ENCODE peak calls at places on chromosomes 13 and 19, in ten cellular contexts. J is GM12865, M is H1, C is choroid plexus epithelial cell, Z is vagina, T is ascending aorta, Y is B cell, G is fibroblast of the aortic adventitia, S is breast epithelium, L is A673. X is an unnamed sample.

GRCh38 chr13:113618455-113618854 is 33.9 kb downstream of the TFDP1 start:
- DNase-seq in J (no peak), M (no peak), C (no peak), Z (no peak), T (no peak), Y (no peak), G (no peak), S (no peak), L (no peak), X (no peak)

GRCh38 chr13:73189365-73189764 is 130.6 kb downstream of the KLF5 start:
- DNase-seq in J (no peak), M (no peak), C (no peak), Z (no peak), T (no peak), Y (no peak), G (no peak), S (no peak), L (no peak), X (no peak)

GRCh38 chr13:112855859-112856258 is 113.2 kb upstream of the MCF2L start:
- DNase-seq in J (no peak), M (no peak), C (no peak), Z (no peak), T (no peak), Y (no peak), G (no peak), S (no peak), L (no peak), X (no peak)

GRCh38 chr13:21971662-21972635 is 301.1 kb downstream of the FGF9 start:
- DNase-seq in J (no peak), M (no peak), C (no peak), Z (no peak), T (no peak), Y (no peak), G (peak), S (no peak), L (no peak), X (no peak)

GRCh38 chr13:114081761-114082681 is 50.4 kb downstream of the RASA3 start:
- DNase-seq in J (no peak), M (no peak), C (no peak), Z (no peak), T (no peak), Y (no peak), G (no peak), S (no peak), L (no peak), X (no peak)

GRCh38 chr19:11324079-11324661 is 15.3 kb downstream of the RAB3D start:
- DNase-seq in J (peak), M (no peak), C (peak), Z (peak), T (peak), Y (peak), G (peak), S (peak), L (peak), X (peak)

GRCh38 chr19:21084343-21084742 is 2.3 kb downstream of the ZNF714 start:
- DNase-seq in J (no peak), M (no peak), C (peak), Z (no peak), T (no peak), Y (no peak), G (peak), S (no peak), L (peak), X (peak)

GRCh38 chr13:46964789-46965527 is 68.1 kb upstream of the HTR2A start:
- DNase-seq in J (no peak), M (no peak), C (peak), Z (no peak), T (no peak), Y (no peak), G (peak), S (no peak), L (no peak), X (no peak)

GRCh38 chr13:108313382-108313781 is 43.9 kb downstream of the TNFSF13B start:
- DNase-seq in J (no peak), M (no peak), C (no peak), Z (no peak), T (no peak), Y (no peak), G (no peak), S (no peak), L (no peak), X (no peak)

GRCh38 chr13:79477968-79478367 is 3.0 kb upstream of the NDFIP2 start:
- DNase-seq in J (no peak), M (no peak), C (no peak), Z (no peak), T (no peak), Y (no peak), G (no peak), S (no peak), L (no peak), X (no peak)
- TF ChIP-seq CTCF in J (no peak), M (no peak), C (peak), Z (no peak), T (no peak), Y (no peak), G (no peak), S (no peak), L (no peak), X (no peak)

GRCh38 chr13:93227906-93228801 is 1.5 kb downstream of the GPC6 start:
- DNase-seq in J (no peak), M (peak), C (peak), Z (no peak), T (no peak), Y (no peak), G (peak), S (no peak), L (peak), X (no peak)
- TF ChIP-seq CTCF in J (no peak), M (peak), C (peak), Z (no peak), T (no peak), Y (no peak), G (peak), S (no peak), L (peak), X (no peak)

DNA sequence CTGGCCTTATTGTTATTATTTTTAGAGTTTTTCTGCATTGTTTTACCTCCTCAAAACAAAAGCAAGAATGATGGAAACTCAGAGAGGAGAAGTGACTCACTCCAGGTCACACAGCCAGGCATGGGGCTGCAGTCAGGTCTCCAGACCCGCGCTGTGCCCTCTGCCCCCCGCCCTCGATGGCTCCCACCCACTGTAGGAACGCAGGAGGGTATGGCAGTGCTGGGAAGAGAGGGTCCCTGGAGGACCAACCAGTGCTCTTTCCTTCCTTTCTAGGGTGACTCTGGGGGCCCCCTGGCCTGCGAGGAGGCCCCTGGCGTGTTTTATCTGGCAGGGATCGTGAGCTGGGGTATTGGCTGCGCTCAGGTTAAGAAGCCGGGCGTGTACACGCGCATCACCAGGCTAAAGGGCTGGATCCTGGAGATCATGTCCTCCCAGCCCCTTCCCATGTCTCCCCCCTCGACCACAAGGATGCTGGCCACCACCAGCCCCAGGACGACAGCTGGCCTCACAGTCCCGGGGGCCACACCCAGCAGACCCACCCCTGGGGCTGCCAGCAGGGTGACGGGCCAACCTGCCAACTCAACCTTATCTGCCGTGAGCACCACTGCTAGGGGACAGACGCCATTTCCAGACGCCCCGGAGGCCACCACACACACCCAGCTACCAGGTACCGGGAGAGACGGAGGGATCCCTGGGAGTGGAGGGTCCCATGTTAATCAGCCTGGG is 5.6 kb downstream of the TIMM13 start:
- DNase-seq in J (no peak), M (no peak), C (no peak), Z (peak), T (no peak), Y (no peak), G (no peak), S (no peak), L (no peak), X (no peak)
- TF ChIP-seq CTCF in J (no peak), M (no peak), C (no peak), Z (no peak), T (no peak), Y (no peak), G (no peak), S (no peak), L (no peak), X (no peak)

DNA sequence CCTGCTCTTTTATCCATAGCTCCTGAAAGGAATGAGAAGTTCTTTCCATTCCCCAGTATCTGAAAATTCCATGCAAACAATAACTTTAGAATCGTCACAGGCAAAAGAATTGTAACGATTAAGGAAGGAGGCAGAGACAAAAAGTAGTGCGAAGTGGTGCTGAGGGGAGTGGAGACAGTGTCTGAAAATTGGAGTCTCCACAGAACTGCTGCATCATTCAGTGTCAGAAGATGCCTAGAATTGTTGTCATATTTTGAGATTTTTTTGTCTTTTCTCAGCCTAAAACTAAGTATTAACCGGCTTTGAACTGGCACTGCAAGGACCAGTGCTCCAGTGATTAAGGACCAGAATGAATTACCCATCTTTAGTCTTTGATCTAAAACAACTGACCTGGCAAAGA is 293.5 kb downstream of the EFNB2 start:
- DNase-seq in J (no peak), M (no peak), C (no peak), Z (no peak), T (no peak), Y (no peak), G (no peak), S (no peak), L (no peak), X (no peak)
- TF ChIP-seq CTCF in J (no peak), M (no peak), C (no peak), Z (no peak), T (no peak), Y (no peak), G (no peak), S (no peak), L (no peak), X (no peak)

GRCh38 chr13:25286308-25286968 is 850 bp downstream of the MTMR6 start:
- DNase-seq in J (peak), M (no peak), C (peak), Z (no peak), T (no peak), Y (peak), G (peak), S (no peak), L (peak), X (peak)

GRCh38 chr13:25276748-25277147 is 10.5 kb downstream of the MTMR6 start:
- DNase-seq in J (peak), M (no peak), C (peak), Z (no peak), T (no peak), Y (no peak), G (no peak), S (no peak), L (no peak), X (no peak)

GRCh38 chr13:25286969-25287961 is at the start of gene MTMR6:
- DNase-seq in J (peak), M (peak), C (peak), Z (peak), T (peak), Y (peak), G (peak), S (peak), L (peak), X (peak)

GRCh38 chr13:25281193-25281936 is 5.9 kb downstream of the MTMR6 start:
- DNase-seq in J (peak), M (no peak), C (no peak), Z (no peak), T (no peak), Y (no peak), G (no peak), S (no peak), L (peak), X (no peak)

GRCh38 chr13:25281937-25282332 is 5.4 kb downstream of the MTMR6 start:
- DNase-seq in J (peak), M (no peak), C (no peak), Z (no peak), T (no peak), Y (no peak), G (no peak), S (no peak), L (no peak), X (no peak)
- TF ChIP-seq CTCF in J (no peak), M (no peak), C (no peak), Z (no peak), T (no peak), Y (no peak), G (no peak), S (no peak), L (no peak), X (no peak)

GRCh38 chr13:32031025-32031814 is at the start of gene FRY:
- DNase-seq in J (peak), M (peak), C (peak), Z (peak), T (peak), Y (peak), G (peak), S (peak), L (peak), X (peak)
- TF ChIP-seq CTCF in J (peak), M (no peak), C (peak), Z (no peak), T (no peak), Y (no peak), G (peak), S (no peak), L (peak), X (no peak)

DNA sequence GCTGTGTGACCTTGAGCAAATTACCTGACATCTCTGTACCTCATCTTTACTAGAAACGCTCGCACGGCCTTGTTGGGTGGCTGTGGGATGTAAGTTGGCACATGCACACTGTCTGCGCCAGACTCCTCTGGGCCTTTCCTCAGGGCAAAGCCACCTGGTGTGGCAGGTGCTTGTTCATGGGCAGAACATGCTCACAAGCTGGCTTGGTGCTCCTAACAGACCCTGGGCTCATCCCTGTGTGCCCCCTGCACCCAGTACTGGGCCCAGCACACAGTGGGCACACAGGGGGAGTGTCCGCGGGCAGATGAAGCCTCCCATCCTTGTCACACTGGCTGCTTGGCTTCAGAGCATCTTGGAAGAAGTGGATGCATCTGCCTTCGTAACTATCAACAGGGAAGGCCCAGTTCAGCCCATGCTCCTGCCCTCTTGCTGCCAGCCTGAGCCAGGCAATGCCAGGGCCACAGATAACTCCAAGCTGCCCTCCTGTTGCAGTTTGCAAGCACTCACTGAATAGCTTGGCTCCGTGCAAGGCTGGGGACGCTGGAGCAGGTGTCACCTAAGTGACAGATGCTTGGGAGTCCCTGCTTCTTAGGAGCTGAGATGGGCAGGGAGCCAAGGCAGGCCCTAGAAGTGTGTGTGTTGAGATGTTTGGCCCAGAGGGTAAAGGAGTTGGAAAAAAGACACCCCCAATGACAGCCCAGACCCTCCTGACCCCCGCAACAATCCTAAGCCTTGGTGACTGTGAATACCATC is 123.9 kb downstream of the TUBA3C start:
- DNase-seq in J (no peak), M (no peak), C (no peak), Z (no peak), T (no peak), Y (no peak), G (no peak), S (no peak), L (no peak), X (no peak)
- TF ChIP-seq CTCF in J (no peak), M (no peak), C (no peak), Z (no peak), T (no peak), Y (no peak), G (no peak), S (no peak), L (no peak), X (no peak)

GRCh38 chr19:5307655-5308054 is 33.0 kb downstream of the PTPRS start:
- DNase-seq in J (no peak), M (no peak), C (no peak), Z (no peak), T (no peak), Y (no peak), G (no peak), S (no peak), L (no peak), X (no peak)
- TF ChIP-seq CTCF in J (no peak), M (no peak), C (no peak), Z (no peak), T (no peak), Y (no peak), G (no peak), S (no peak), L (no peak), X (no peak)

DNA sequence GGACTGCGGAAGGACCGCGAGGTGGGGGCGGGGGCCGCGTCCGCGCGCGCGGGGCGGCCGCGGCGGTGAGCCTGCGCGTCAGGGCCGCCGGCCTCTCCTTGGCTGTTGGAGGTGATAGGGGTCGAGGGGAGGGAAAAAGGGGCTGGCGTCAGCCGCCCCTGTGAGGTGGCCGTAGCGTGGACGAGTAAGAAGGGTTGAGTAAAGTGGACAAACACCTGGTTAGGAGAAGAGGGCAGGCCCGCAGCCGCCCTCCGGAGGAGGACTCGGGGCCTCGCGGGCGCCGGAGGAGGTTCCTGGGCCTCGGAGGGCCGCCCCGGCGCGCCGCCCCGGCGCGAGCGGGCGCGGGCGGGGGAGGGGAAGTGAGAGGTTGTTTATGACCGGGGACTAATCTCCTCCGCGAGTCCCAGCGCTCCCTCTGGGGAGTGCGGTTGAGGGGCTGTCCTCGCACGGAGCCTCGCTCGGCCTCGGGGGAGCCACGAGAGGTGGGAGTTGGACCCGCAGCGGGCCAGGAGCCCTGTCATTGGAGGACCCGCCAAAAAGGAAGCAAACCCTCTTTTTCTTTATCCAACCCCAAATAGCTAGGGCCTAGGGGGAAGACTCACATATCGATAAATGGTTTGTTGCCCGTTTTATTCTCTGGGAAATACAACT is 597 bp upstream of the INTS6 start:
- DNase-seq in J (peak), M (no peak), C (no peak), Z (no peak), T (no peak), Y (peak), G (no peak), S (no peak), L (peak), X (peak)
- TF ChIP-seq CTCF in J (no peak), M (no peak), C (peak), Z (no peak), T (peak), Y (no peak), G (no peak), S (no peak), L (no peak), X (no peak)

GRCh38 chr13:98143157-98143553 is 261 bp downstream of the FARP1 start:
- DNase-seq in J (no peak), M (no peak), C (no peak), Z (no peak), T (no peak), Y (peak), G (no peak), S (no peak), L (peak), X (no peak)
- TF ChIP-seq CTCF in J (no peak), M (no peak), C (no peak), Z (no peak), T (no peak), Y (no peak), G (no peak), S (no peak), L (no peak), X (no peak)